ENCODE peak calls at places on chromosomes 16 and 17, in eight cellular contexts. One of them, this sample, is unnamed.

GRCh38 chr17:64499805-64500486 is 3.1 kb upstream of the POLG2 start:
- DNase-seq in A549: peak
- DNase-seq in brain microvascular endothelial cell: no peak
- DNase-seq in IMR-90: peak
- DNase-seq in HCT116: no peak
- DNase-seq in AG04450: no peak
- DNase-seq in endothelial cell: no peak
- DNase-seq in omental fat pad: no peak
- DNase-seq in this sample: no peak

GRCh38 chr16:85246473-85246872 is 134.2 kb upstream of the CIBAR2 start:
- DNase-seq in A549: no peak
- DNase-seq in brain microvascular endothelial cell: no peak
- DNase-seq in IMR-90: no peak
- DNase-seq in HCT116: no peak
- DNase-seq in AG04450: no peak
- DNase-seq in endothelial cell: no peak
- DNase-seq in omental fat pad: no peak
- DNase-seq in this sample: no peak

GRCh38 chr16:89466920-89467319 is 23.4 kb downstream of the ANKRD11 start:
- DNase-seq in A549: no peak
- DNase-seq in brain microvascular endothelial cell: no peak
- DNase-seq in IMR-90: no peak
- DNase-seq in HCT116: no peak
- DNase-seq in AG04450: no peak
- DNase-seq in endothelial cell: no peak
- DNase-seq in omental fat pad: no peak
- DNase-seq in this sample: no peak

GRCh38 chr17:33732116-33732515 is 439.0 kb upstream of the ASIC2 start:
- DNase-seq in A549: no peak
- DNase-seq in brain microvascular endothelial cell: no peak
- DNase-seq in IMR-90: peak
- DNase-seq in HCT116: no peak
- DNase-seq in AG04450: no peak
- DNase-seq in endothelial cell: peak
- DNase-seq in omental fat pad: no peak
- DNase-seq in this sample: no peak

GRCh38 chr17:31869797-31870568 is 10.9 kb upstream of the COPRS start:
- DNase-seq in A549: no peak
- DNase-seq in brain microvascular endothelial cell: no peak
- DNase-seq in IMR-90: no peak
- DNase-seq in HCT116: no peak
- DNase-seq in AG04450: no peak
- DNase-seq in endothelial cell: no peak
- DNase-seq in omental fat pad: no peak
- DNase-seq in this sample: no peak

GRCh38 chr17:30380106-30380420 is 1.3 kb downstream of the CPD start:
- DNase-seq in A549: no peak
- DNase-seq in brain microvascular endothelial cell: no peak
- DNase-seq in IMR-90: peak
- DNase-seq in HCT116: no peak
- DNase-seq in AG04450: no peak
- DNase-seq in endothelial cell: no peak
- DNase-seq in omental fat pad: no peak
- DNase-seq in this sample: no peak

GRCh38 chr16:8996891-8997290 is 33.2 kb upstream of the USP7 start:
- DNase-seq in A549: peak
- DNase-seq in brain microvascular endothelial cell: no peak
- DNase-seq in IMR-90: no peak
- DNase-seq in HCT116: peak
- DNase-seq in AG04450: no peak
- DNase-seq in endothelial cell: no peak
- DNase-seq in omental fat pad: no peak
- DNase-seq in this sample: no peak

GRCh38 chr16:21626659-21627277 is 25.6 kb downstream of the IGSF6 start:
- DNase-seq in A549: peak
- DNase-seq in brain microvascular endothelial cell: peak
- DNase-seq in IMR-90: peak
- DNase-seq in HCT116: peak
- DNase-seq in AG04450: peak
- DNase-seq in endothelial cell: no peak
- DNase-seq in omental fat pad: no peak
- DNase-seq in this sample: no peak

GRCh38 chr17:71247455-71248015 is 873.3 kb upstream of the SOX9 start:
- DNase-seq in A549: no peak
- DNase-seq in brain microvascular endothelial cell: no peak
- DNase-seq in IMR-90: no peak
- DNase-seq in HCT116: no peak
- DNase-seq in AG04450: no peak
- DNase-seq in endothelial cell: no peak
- DNase-seq in omental fat pad: no peak
- DNase-seq in this sample: no peak

GRCh38 chr17:12927001-12927400 is 90.8 kb downstream of the ELAC2 start:
- DNase-seq in A549: no peak
- DNase-seq in brain microvascular endothelial cell: no peak
- DNase-seq in IMR-90: no peak
- DNase-seq in HCT116: no peak
- DNase-seq in AG04450: no peak
- DNase-seq in endothelial cell: no peak
- DNase-seq in omental fat pad: no peak
- DNase-seq in this sample: no peak

GRCh38 chr17:38663125-38663751 is 11.5 kb downstream of the EPOP start:
- DNase-seq in A549: peak
- DNase-seq in brain microvascular endothelial cell: peak
- DNase-seq in IMR-90: peak
- DNase-seq in HCT116: peak
- DNase-seq in AG04450: no peak
- DNase-seq in endothelial cell: peak
- DNase-seq in omental fat pad: no peak
- DNase-seq in this sample: no peak

GRCh38 chr16:85027968-85028637 is 508 bp downstream of the KIAA0513 start:
- DNase-seq in A549: no peak
- DNase-seq in brain microvascular endothelial cell: no peak
- DNase-seq in IMR-90: no peak
- DNase-seq in HCT116: no peak
- DNase-seq in AG04450: no peak
- DNase-seq in endothelial cell: no peak
- DNase-seq in omental fat pad: no peak
- DNase-seq in this sample: no peak

GRCh38 chr16:67966549-67967182 is 1.8 kb downstream of the SLC12A4 start:
- DNase-seq in A549: peak
- DNase-seq in brain microvascular endothelial cell: no peak
- DNase-seq in IMR-90: no peak
- DNase-seq in HCT116: peak
- DNase-seq in AG04450: no peak
- DNase-seq in endothelial cell: no peak
- DNase-seq in omental fat pad: no peak
- DNase-seq in this sample: no peak

GRCh38 chr16:57677622-57678369 is 9.7 kb downstream of the ADGRG3 start:
- DNase-seq in A549: peak
- DNase-seq in brain microvascular endothelial cell: no peak
- DNase-seq in IMR-90: no peak
- DNase-seq in HCT116: no peak
- DNase-seq in AG04450: no peak
- DNase-seq in endothelial cell: no peak
- DNase-seq in omental fat pad: no peak
- DNase-seq in this sample: no peak

GRCh38 chr17:80474231-80474932 is 2.0 kb downstream of the NPTX1 start:
- DNase-seq in A549: peak
- DNase-seq in brain microvascular endothelial cell: no peak
- DNase-seq in IMR-90: peak
- DNase-seq in HCT116: peak
- DNase-seq in AG04450: no peak
- DNase-seq in endothelial cell: no peak
- DNase-seq in omental fat pad: no peak
- DNase-seq in this sample: no peak

GRCh38 chr17:80476877-80477646 is 655 bp upstream of the NPTX1 start:
- DNase-seq in A549: peak
- DNase-seq in brain microvascular endothelial cell: no peak
- DNase-seq in IMR-90: no peak
- DNase-seq in HCT116: no peak
- DNase-seq in AG04450: no peak
- DNase-seq in endothelial cell: peak
- DNase-seq in omental fat pad: no peak
- DNase-seq in this sample: no peak

GRCh38 chr17:80474933-80475915 is 1.2 kb downstream of the NPTX1 start:
- DNase-seq in A549: peak
- DNase-seq in brain microvascular endothelial cell: no peak
- DNase-seq in IMR-90: no peak
- DNase-seq in HCT116: no peak
- DNase-seq in AG04450: no peak
- DNase-seq in endothelial cell: no peak
- DNase-seq in omental fat pad: no peak
- DNase-seq in this sample: no peak

GRCh38 chr17:80477647-80478478 is 1.5 kb upstream of the NPTX1 start:
- DNase-seq in A549: peak
- DNase-seq in brain microvascular endothelial cell: peak
- DNase-seq in IMR-90: peak
- DNase-seq in HCT116: no peak
- DNase-seq in AG04450: no peak
- DNase-seq in endothelial cell: peak
- DNase-seq in omental fat pad: no peak
- DNase-seq in this sample: no peak

DNA sequence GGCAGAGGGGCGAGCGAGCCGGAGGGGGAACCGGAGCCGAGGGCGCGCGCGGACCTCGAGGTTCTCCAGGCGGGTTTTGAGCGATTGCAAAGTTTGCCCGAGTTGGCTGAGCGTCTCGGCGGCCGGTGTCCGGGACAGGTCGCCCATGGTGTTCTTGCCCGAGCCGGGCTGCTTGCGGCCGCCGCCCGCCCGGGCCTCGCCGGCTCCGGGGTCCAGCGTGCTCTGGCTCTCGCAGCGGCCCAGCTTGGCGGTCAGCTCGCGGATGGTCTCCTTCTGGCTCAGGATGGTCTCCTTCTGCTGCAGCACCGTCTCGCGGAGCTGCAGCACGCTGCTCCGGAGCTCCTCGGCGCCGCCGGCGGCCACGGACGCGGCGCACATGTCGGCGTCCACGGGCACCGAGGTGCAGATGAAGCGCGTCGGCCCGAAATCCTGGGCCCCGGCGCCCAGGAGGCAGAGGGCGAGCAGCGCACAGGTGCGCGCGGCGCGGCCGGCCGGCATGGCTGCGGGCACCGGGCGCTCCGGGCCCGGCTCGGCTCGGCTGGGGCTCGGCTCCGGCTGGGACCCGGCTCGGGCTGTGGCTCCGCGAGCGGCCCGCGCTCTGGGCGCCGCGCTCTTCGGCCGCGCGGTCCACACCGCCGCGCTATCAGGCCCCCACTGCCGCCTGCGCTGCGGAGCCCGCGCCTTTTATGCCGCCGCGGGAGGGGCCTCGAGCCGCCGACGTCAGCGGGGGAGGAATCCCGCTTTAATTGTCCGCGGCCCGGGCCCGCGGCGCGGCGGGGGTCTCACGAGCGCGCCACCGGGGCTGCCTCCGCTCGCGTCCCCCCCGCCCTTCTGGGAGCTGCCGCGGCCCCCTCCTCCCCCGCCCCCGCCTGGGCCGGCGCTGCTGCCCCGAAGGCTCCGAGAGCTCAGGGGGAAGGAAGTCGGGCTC is at the start of gene NPTX1:
- DNase-seq in A549: peak
- DNase-seq in brain microvascular endothelial cell: no peak
- DNase-seq in IMR-90: no peak
- DNase-seq in HCT116: no peak
- DNase-seq in AG04450: no peak
- DNase-seq in endothelial cell: no peak
- DNase-seq in omental fat pad: no peak
- DNase-seq in this sample: no peak
- TF ChIP-seq CTCF in A549: no peak
- TF ChIP-seq CTCF in brain microvascular endothelial cell: no peak
- TF ChIP-seq CTCF in IMR-90: no peak
- TF ChIP-seq CTCF in HCT116: no peak
- TF ChIP-seq CTCF in AG04450: no peak
- TF ChIP-seq CTCF in endothelial cell: no peak
- TF ChIP-seq CTCF in omental fat pad: no peak
- TF ChIP-seq CTCF in this sample: no peak

GRCh38 chr16:72995151-72995881 is 52.6 kb downstream of the ZFHX3 start:
- DNase-seq in A549: peak
- DNase-seq in brain microvascular endothelial cell: no peak
- DNase-seq in IMR-90: no peak
- DNase-seq in HCT116: no peak
- DNase-seq in AG04450: no peak
- DNase-seq in endothelial cell: peak
- DNase-seq in omental fat pad: no peak
- DNase-seq in this sample: no peak
- TF ChIP-seq CTCF in A549: peak
- TF ChIP-seq CTCF in brain microvascular endothelial cell: peak
- TF ChIP-seq CTCF in IMR-90: peak
- TF ChIP-seq CTCF in HCT116: peak
- TF ChIP-seq CTCF in AG04450: peak
- TF ChIP-seq CTCF in endothelial cell: peak
- TF ChIP-seq CTCF in omental fat pad: no peak
- TF ChIP-seq CTCF in this sample: no peak

DNA sequence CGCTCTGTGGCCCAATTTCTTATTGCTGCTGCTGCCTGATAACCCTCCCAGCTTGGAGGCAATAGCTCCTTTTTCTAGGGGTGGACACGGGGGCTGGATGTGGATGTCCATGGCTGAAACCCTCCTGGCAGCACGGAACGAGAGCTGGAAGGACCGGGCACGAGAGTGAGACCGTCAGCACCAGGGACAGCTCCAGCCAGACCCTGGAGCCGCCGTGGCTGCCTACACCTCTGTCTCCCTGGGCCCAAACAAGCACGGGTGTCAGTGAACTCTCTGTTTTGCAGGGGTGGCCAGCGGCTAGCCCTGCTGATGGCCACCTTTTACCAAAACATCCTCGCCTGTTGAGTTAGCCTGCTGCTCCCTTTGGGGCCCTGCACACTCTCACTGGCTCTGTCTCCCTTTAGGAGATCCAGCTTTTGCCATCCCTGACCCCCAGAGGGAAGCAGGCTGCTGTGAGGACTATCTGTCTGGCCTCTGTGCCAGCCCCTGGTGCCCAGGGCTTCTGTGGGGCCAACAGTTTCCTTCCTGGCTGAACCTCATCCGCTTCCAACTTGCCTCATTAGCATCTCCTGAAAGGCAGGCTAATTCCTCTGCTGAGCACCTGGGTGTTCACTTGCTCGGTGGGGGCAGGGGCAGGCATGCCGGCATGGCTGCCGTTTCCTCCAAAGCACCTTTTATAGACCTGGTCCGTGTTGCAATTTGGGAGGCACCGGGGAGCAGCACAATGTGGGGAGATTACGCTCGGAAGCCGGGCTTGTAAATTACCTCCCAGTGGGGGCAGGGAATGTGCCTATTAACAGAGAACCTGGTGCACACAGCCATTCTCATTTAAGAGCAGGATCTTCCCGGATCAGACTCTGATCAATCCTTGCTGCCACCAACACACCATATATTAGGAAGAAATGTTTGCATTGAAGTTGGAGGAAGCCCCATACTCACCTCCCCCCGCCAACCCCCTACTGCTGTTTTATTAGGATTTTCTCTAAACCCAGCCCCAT is 118.2 kb downstream of the ENGASE start:
- DNase-seq in A549: no peak
- DNase-seq in brain microvascular endothelial cell: peak
- DNase-seq in IMR-90: peak
- DNase-seq in HCT116: no peak
- DNase-seq in AG04450: no peak
- DNase-seq in endothelial cell: peak
- DNase-seq in omental fat pad: no peak
- DNase-seq in this sample: peak
- TF ChIP-seq CTCF in A549: no peak
- TF ChIP-seq CTCF in brain microvascular endothelial cell: no peak
- TF ChIP-seq CTCF in IMR-90: no peak
- TF ChIP-seq CTCF in HCT116: no peak
- TF ChIP-seq CTCF in AG04450: no peak
- TF ChIP-seq CTCF in endothelial cell: no peak
- TF ChIP-seq CTCF in omental fat pad: no peak
- TF ChIP-seq CTCF in this sample: no peak

GRCh38 chr17:42562845-42563509 is 1.0 kb downstream of the COASY start:
- DNase-seq in A549: no peak
- DNase-seq in brain microvascular endothelial cell: no peak
- DNase-seq in IMR-90: peak
- DNase-seq in HCT116: no peak
- DNase-seq in AG04450: no peak
- DNase-seq in endothelial cell: no peak
- DNase-seq in omental fat pad: no peak
- DNase-seq in this sample: no peak
- TF ChIP-seq CTCF in A549: no peak
- TF ChIP-seq CTCF in brain microvascular endothelial cell: no peak
- TF ChIP-seq CTCF in IMR-90: no peak
- TF ChIP-seq CTCF in HCT116: no peak
- TF ChIP-seq CTCF in AG04450: no peak
- TF ChIP-seq CTCF in endothelial cell: no peak
- TF ChIP-seq CTCF in omental fat pad: no peak
- TF ChIP-seq CTCF in this sample: no peak